ENCODE peak calls at places on chromosomes 7 and 10, in ten cellular contexts. A is dorsolateral prefrontal cortex, K is cardiac muscle cell, Y is AG04450, R is psoas muscle, T is pancreas, U is spleen, S is IMR-90, O is astrocyte of the spinal cord, M is fibroblast of the aortic adventitia. V is an unnamed sample.

GRCh38 chr7:155972651-155973349 is 160.5 kb upstream of the SHH start:
- DNase-seq in A (no peak), K (no peak), Y (no peak), R (no peak), T (no peak), U (peak), S (no peak), O (no peak), M (no peak), V (no peak)

GRCh38 chr7:80851896-80852476 is 66.9 kb downstream of the SEMA3C start:
- DNase-seq in A (no peak), K (peak), Y (peak), R (no peak), T (no peak), U (no peak), S (peak), O (peak), M (peak), V (no peak)

GRCh38 chr10:72802291-72803118 is 91.0 kb upstream of the OIT3 start:
- DNase-seq in A (no peak), K (peak), Y (no peak), R (no peak), T (no peak), U (no peak), S (peak), O (peak), M (peak), V (no peak)

GRCh38 chr7:85673881-85674280 is 487.0 kb upstream of the SEMA3D start:
- DNase-seq in A (no peak), K (no peak), Y (no peak), R (no peak), T (no peak), U (no peak), S (no peak), O (no peak), M (no peak), V (no peak)

GRCh38 chr10:3069876-3070275 is 2.5 kb downstream of the PFKP start:
- DNase-seq in A (no peak), K (no peak), Y (no peak), R (no peak), T (no peak), U (no peak), S (no peak), O (no peak), M (no peak), V (no peak)

GRCh38 chr7:3243256-3243655 is 57.8 kb upstream of the SDK1 start:
- DNase-seq in A (no peak), K (no peak), Y (no peak), R (no peak), T (no peak), U (no peak), S (no peak), O (no peak), M (no peak), V (no peak)

GRCh38 chr7:34080513-34080912 is 175.2 kb downstream of the BMPER start:
- DNase-seq in A (no peak), K (no peak), Y (no peak), R (no peak), T (no peak), U (no peak), S (peak), O (no peak), M (peak), V (no peak)

GRCh38 chr7:47366211-47366610 is 215.7 kb downstream of the TNS3 start:
- DNase-seq in A (no peak), K (no peak), Y (no peak), R (no peak), T (no peak), U (no peak), S (no peak), O (no peak), M (no peak), V (no peak)

GRCh38 chr7:157525501-157525915 is 188.7 kb downstream of the DNAJB6 start:
- DNase-seq in A (no peak), K (no peak), Y (no peak), R (no peak), T (no peak), U (no peak), S (no peak), O (no peak), M (no peak), V (no peak)

GRCh38 chr7:18276380-18276779 is 219.2 kb upstream of the HDAC9 start:
- DNase-seq in A (no peak), K (no peak), Y (no peak), R (no peak), T (no peak), U (no peak), S (no peak), O (no peak), M (no peak), V (no peak)
- TF ChIP-seq CTCF in A (no peak), K (no peak), Y (no peak), R (no peak), T (no peak), U (no peak), S (no peak), O (no peak), M (peak), V (no peak)

GRCh38 chr7:27663989-27664331 is 1.3 kb upstream of the HIBADH start:
- DNase-seq in A (no peak), K (no peak), Y (no peak), R (no peak), T (no peak), U (no peak), S (no peak), O (no peak), M (no peak), V (no peak)
- H3K4me3 ChIP-seq in A (peak), K (no peak), Y (no peak), R (no peak), T (no peak), U (no peak), S (no peak), O (no peak), M (no peak), V (no peak)

GRCh38 chr10:75111367-75111905 is at the start of gene SAMD8:
- DNase-seq in A (peak), K (peak), Y (peak), R (peak), T (peak), U (peak), S (peak), O (peak), M (peak), V (peak)
- TF ChIP-seq CTCF in A (peak), K (peak), Y (no peak), R (peak), T (no peak), U (peak), S (no peak), O (no peak), M (peak), V (no peak)

GRCh38 chr10:118737594-118738302 is 17.0 kb downstream of the CACUL1 start:
- DNase-seq in A (no peak), K (no peak), Y (no peak), R (no peak), T (no peak), U (no peak), S (no peak), O (no peak), M (no peak), V (no peak)

GRCh38 chr10:118735294-118735693 is 19.5 kb downstream of the CACUL1 start:
- DNase-seq in A (no peak), K (no peak), Y (no peak), R (no peak), T (no peak), U (no peak), S (no peak), O (no peak), M (no peak), V (no peak)

GRCh38 chr10:118732253-118733194 is 22.2 kb downstream of the CACUL1 start:
- DNase-seq in A (no peak), K (no peak), Y (no peak), R (no peak), T (no peak), U (no peak), S (no peak), O (no peak), M (no peak), V (no peak)

GRCh38 chr10:118730699-118731456 is 23.9 kb downstream of the CACUL1 start:
- DNase-seq in A (no peak), K (no peak), Y (no peak), R (no peak), T (no peak), U (no peak), S (no peak), O (no peak), M (no peak), V (no peak)

DNA sequence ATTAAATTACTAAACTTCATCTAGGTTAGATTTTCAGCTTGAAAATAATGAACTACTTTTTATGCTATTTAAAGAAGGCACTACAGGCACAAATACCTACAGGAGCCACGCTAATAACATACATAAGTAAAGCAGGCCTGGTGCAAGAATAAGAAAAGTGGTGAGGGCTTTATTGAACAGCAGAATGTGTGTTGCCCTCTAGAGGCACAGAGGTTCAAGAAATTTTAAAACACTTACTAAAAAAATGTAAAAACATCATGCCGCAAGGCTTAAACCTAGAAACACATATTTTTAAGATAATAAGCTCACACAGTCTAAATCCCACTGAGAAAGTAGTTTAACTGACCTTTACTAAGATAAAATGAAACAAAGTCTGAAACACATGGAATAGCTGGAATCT is 20.3 kb downstream of the CACUL1 start:
- DNase-seq in A (no peak), K (no peak), Y (no peak), R (no peak), T (no peak), U (no peak), S (no peak), O (no peak), M (peak), V (no peak)
- H3K4me3 ChIP-seq in A (no peak), K (no peak), Y (no peak), R (no peak), T (no peak), U (no peak), S (no peak), O (no peak), M (no peak), V (no peak)

DNA sequence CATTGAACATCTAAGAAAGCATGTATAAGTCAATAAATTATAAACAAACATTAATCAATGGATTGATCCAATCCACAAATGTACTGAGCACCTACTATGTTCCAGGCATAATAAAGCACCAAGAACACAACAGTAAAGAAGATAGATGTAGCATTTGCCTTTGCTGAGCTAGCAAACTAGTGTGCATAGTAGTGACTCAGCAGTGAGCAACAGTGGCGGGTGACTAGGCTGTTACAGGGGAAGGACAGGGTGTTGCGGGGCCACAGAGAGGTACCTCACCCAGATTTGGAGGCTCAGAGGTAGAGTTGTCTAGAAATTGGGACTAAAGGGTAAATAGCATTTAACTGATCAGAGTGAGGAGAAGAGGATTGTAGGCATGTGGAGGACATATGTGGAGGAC is 83.6 kb downstream of the NXPH1 start:
- DNase-seq in A (no peak), K (no peak), Y (no peak), R (no peak), T (no peak), U (no peak), S (no peak), O (no peak), M (no peak), V (no peak)
- TF ChIP-seq CTCF in A (no peak), K (no peak), Y (no peak), R (no peak), T (no peak), U (no peak), S (no peak), O (no peak), M (no peak), V (no peak)